ENCODE peak calls at places on chromosomes 4 and X, in nine cellular contexts. One of them, this sample, is unnamed.

GRCh38 chrX:110143454-110144210 is 140.7 kb downstream of the TMEM164 start:
- DNase-seq in foreskin fibroblast: no peak
- DNase-seq in brain microvascular endothelial cell: no peak
- DNase-seq in cardiac muscle cell: no peak
- DNase-seq in CD4-positive, CD25-positive, alpha-beta regulatory T cell: no peak
- DNase-seq in fibroblast of the aortic adventitia: peak; percentile 36
- DNase-seq in kidney: no peak
- DNase-seq in ascending aorta: no peak
- DNase-seq in neuronal stem cell: no peak
- DNase-seq in this sample: no peak

GRCh38 chr4:72112514-72113156 is 80.8 kb downstream of the NPFFR2 start:
- DNase-seq in cardiac muscle cell: no peak
- DNase-seq in brain microvascular endothelial cell: peak; percentile 80
- DNase-seq in neuronal stem cell: no peak
- DNase-seq in CD4-positive, CD25-positive, alpha-beta regulatory T cell: no peak
- DNase-seq in foreskin fibroblast: peak; percentile 8
- DNase-seq in ascending aorta: no peak
- DNase-seq in kidney: no peak
- DNase-seq in fibroblast of the aortic adventitia: peak; percentile 17
- DNase-seq in this sample: no peak

GRCh38 chrX:46447384-46447783 is 97.8 kb downstream of the ZNF674 start:
- DNase-seq in kidney: no peak
- DNase-seq in foreskin fibroblast: peak; percentile 45
- DNase-seq in ascending aorta: no peak
- DNase-seq in fibroblast of the aortic adventitia: no peak
- DNase-seq in CD4-positive, CD25-positive, alpha-beta regulatory T cell: no peak
- DNase-seq in brain microvascular endothelial cell: no peak
- DNase-seq in cardiac muscle cell: no peak
- DNase-seq in neuronal stem cell: no peak
- DNase-seq in this sample: no peak

GRCh38 chr4:128782875-128783614 is 26.5 kb upstream of the JADE1 start:
- DNase-seq in foreskin fibroblast: peak; percentile 35
- DNase-seq in fibroblast of the aortic adventitia: peak; percentile 91
- DNase-seq in kidney: no peak
- DNase-seq in brain microvascular endothelial cell: peak; percentile 69
- DNase-seq in cardiac muscle cell: no peak
- DNase-seq in ascending aorta: no peak
- DNase-seq in neuronal stem cell: no peak
- DNase-seq in CD4-positive, CD25-positive, alpha-beta regulatory T cell: no peak
- DNase-seq in this sample: no peak

GRCh38 chr4:70722199-70722791 is 531 bp downstream of the RUFY3 start:
- DNase-seq in cardiac muscle cell: no peak
- DNase-seq in fibroblast of the aortic adventitia: peak; percentile 68
- DNase-seq in brain microvascular endothelial cell: peak; percentile 86
- DNase-seq in kidney: no peak
- DNase-seq in foreskin fibroblast: peak; percentile 80
- DNase-seq in neuronal stem cell: no peak
- DNase-seq in ascending aorta: no peak
- DNase-seq in CD4-positive, CD25-positive, alpha-beta regulatory T cell: no peak
- DNase-seq in this sample: peak; percentile 58

GRCh38 chr4:13875160-13875559 is 247.6 kb upstream of the BOD1L1 start:
- DNase-seq in fibroblast of the aortic adventitia: no peak
- DNase-seq in kidney: no peak
- DNase-seq in foreskin fibroblast: no peak
- DNase-seq in neuronal stem cell: no peak
- DNase-seq in ascending aorta: no peak
- DNase-seq in CD4-positive, CD25-positive, alpha-beta regulatory T cell: no peak
- DNase-seq in brain microvascular endothelial cell: no peak
- DNase-seq in cardiac muscle cell: no peak
- DNase-seq in this sample: no peak

GRCh38 chr4:56870927-56871326 is 36.8 kb upstream of the REST start:
- DNase-seq in brain microvascular endothelial cell: no peak
- DNase-seq in fibroblast of the aortic adventitia: peak; percentile 68
- DNase-seq in kidney: no peak
- DNase-seq in ascending aorta: no peak
- DNase-seq in foreskin fibroblast: peak; percentile 84
- DNase-seq in neuronal stem cell: no peak
- DNase-seq in CD4-positive, CD25-positive, alpha-beta regulatory T cell: no peak
- DNase-seq in cardiac muscle cell: no peak
- DNase-seq in this sample: no peak

GRCh38 chr4:29549308-29549707 is 1170.9 kb upstream of the PCDH7 start:
- DNase-seq in foreskin fibroblast: no peak
- DNase-seq in neuronal stem cell: no peak
- DNase-seq in ascending aorta: no peak
- DNase-seq in brain microvascular endothelial cell: no peak
- DNase-seq in kidney: no peak
- DNase-seq in CD4-positive, CD25-positive, alpha-beta regulatory T cell: no peak
- DNase-seq in fibroblast of the aortic adventitia: peak; percentile 1
- DNase-seq in cardiac muscle cell: no peak
- DNase-seq in this sample: no peak

GRCh38 chrX:48071064-48071985 is at the start of gene ZNF630:
- DNase-seq in fibroblast of the aortic adventitia: peak; percentile 6
- DNase-seq in kidney: peak; percentile 89
- DNase-seq in CD4-positive, CD25-positive, alpha-beta regulatory T cell: peak; percentile 47
- DNase-seq in cardiac muscle cell: peak; percentile 73
- DNase-seq in neuronal stem cell: peak; percentile 41
- DNase-seq in foreskin fibroblast: peak; percentile 59
- DNase-seq in brain microvascular endothelial cell: peak; percentile 48
- DNase-seq in ascending aorta: peak; percentile 42
- DNase-seq in this sample: no peak

GRCh38 chrX:121858867-121859647 is 811.6 kb downstream of the GLUD2 start:
- DNase-seq in fibroblast of the aortic adventitia: no peak
- DNase-seq in brain microvascular endothelial cell: no peak
- DNase-seq in foreskin fibroblast: no peak
- DNase-seq in kidney: no peak
- DNase-seq in neuronal stem cell: no peak
- DNase-seq in ascending aorta: no peak
- DNase-seq in cardiac muscle cell: no peak
- DNase-seq in CD4-positive, CD25-positive, alpha-beta regulatory T cell: no peak
- DNase-seq in this sample: no peak

GRCh38 chr4:183876268-183876934 is 28.7 kb upstream of the STOX2 start:
- DNase-seq in fibroblast of the aortic adventitia: peak; percentile 93
- DNase-seq in neuronal stem cell: no peak
- DNase-seq in foreskin fibroblast: no peak
- DNase-seq in kidney: peak; percentile 89
- DNase-seq in cardiac muscle cell: no peak
- DNase-seq in ascending aorta: peak; percentile 62
- DNase-seq in CD4-positive, CD25-positive, alpha-beta regulatory T cell: no peak
- DNase-seq in brain microvascular endothelial cell: peak; percentile 70
- DNase-seq in this sample: no peak

GRCh38 chr4:165440415-165440882 is 61.6 kb downstream of the CPE start:
- DNase-seq in cardiac muscle cell: peak; percentile 2
- DNase-seq in fibroblast of the aortic adventitia: peak; percentile 80
- DNase-seq in neuronal stem cell: no peak
- DNase-seq in ascending aorta: no peak
- DNase-seq in kidney: no peak
- DNase-seq in foreskin fibroblast: peak; percentile 73
- DNase-seq in brain microvascular endothelial cell: peak; percentile 75
- DNase-seq in CD4-positive, CD25-positive, alpha-beta regulatory T cell: no peak
- DNase-seq in this sample: no peak

GRCh38 chr4:166323250-166323649 is 450.2 kb downstream of the TLL1 start:
- DNase-seq in ascending aorta: no peak
- DNase-seq in kidney: no peak
- DNase-seq in cardiac muscle cell: no peak
- DNase-seq in brain microvascular endothelial cell: no peak
- DNase-seq in CD4-positive, CD25-positive, alpha-beta regulatory T cell: no peak
- DNase-seq in fibroblast of the aortic adventitia: no peak
- DNase-seq in neuronal stem cell: no peak
- DNase-seq in foreskin fibroblast: no peak
- DNase-seq in this sample: no peak

GRCh38 chrX:1264556-1264955 is 4.1 kb upstream of the CSF2RA start:
- DNase-seq in ascending aorta: no peak
- DNase-seq in CD4-positive, CD25-positive, alpha-beta regulatory T cell: no peak
- DNase-seq in brain microvascular endothelial cell: no peak
- DNase-seq in kidney: no peak
- DNase-seq in neuronal stem cell: no peak
- DNase-seq in fibroblast of the aortic adventitia: no peak
- DNase-seq in cardiac muscle cell: no peak
- DNase-seq in foreskin fibroblast: peak; percentile 13
- DNase-seq in this sample: no peak

GRCh38 chrX:47683171-47684145 is 24.5 kb upstream of the UXT start:
- DNase-seq in CD4-positive, CD25-positive, alpha-beta regulatory T cell: no peak
- DNase-seq in brain microvascular endothelial cell: no peak
- DNase-seq in ascending aorta: no peak
- DNase-seq in neuronal stem cell: no peak
- DNase-seq in fibroblast of the aortic adventitia: no peak
- DNase-seq in kidney: no peak
- DNase-seq in cardiac muscle cell: no peak
- DNase-seq in foreskin fibroblast: no peak
- DNase-seq in this sample: no peak

GRCh38 chr4:174563399-174563798 is 41.1 kb upstream of the HPGD start:
- DNase-seq in foreskin fibroblast: no peak
- DNase-seq in kidney: no peak
- DNase-seq in brain microvascular endothelial cell: no peak
- DNase-seq in CD4-positive, CD25-positive, alpha-beta regulatory T cell: no peak
- DNase-seq in ascending aorta: no peak
- DNase-seq in cardiac muscle cell: no peak
- DNase-seq in neuronal stem cell: no peak
- DNase-seq in fibroblast of the aortic adventitia: no peak
- DNase-seq in this sample: no peak
- H3K4me3 ChIP-seq in foreskin fibroblast: no peak overlapping the region
- H3K4me3 ChIP-seq in kidney: no peak overlapping the region
- H3K4me3 ChIP-seq in brain microvascular endothelial cell: no peak overlapping the region
- H3K4me3 ChIP-seq in CD4-positive, CD25-positive, alpha-beta regulatory T cell: no peak overlapping the region
- H3K4me3 ChIP-seq in ascending aorta: no peak overlapping the region
- H3K4me3 ChIP-seq in cardiac muscle cell: no peak overlapping the region
- H3K4me3 ChIP-seq in neuronal stem cell: no peak overlapping the region
- H3K4me3 ChIP-seq in fibroblast of the aortic adventitia: no peak overlapping the region
- H3K4me3 ChIP-seq in this sample: no peak overlapping the region

GRCh38 chr4:11472535-11472934 is 43.8 kb upstream of the HS3ST1 start:
- DNase-seq in kidney: no peak
- DNase-seq in cardiac muscle cell: no peak
- DNase-seq in neuronal stem cell: no peak
- DNase-seq in ascending aorta: no peak
- DNase-seq in CD4-positive, CD25-positive, alpha-beta regulatory T cell: no peak
- DNase-seq in fibroblast of the aortic adventitia: no peak
- DNase-seq in brain microvascular endothelial cell: no peak
- DNase-seq in foreskin fibroblast: no peak
- DNase-seq in this sample: no peak
- H3K4me3 ChIP-seq in kidney: no peak overlapping the region
- H3K4me3 ChIP-seq in cardiac muscle cell: no peak overlapping the region
- H3K4me3 ChIP-seq in neuronal stem cell: no peak overlapping the region
- H3K4me3 ChIP-seq in ascending aorta: no peak overlapping the region
- H3K4me3 ChIP-seq in CD4-positive, CD25-positive, alpha-beta regulatory T cell: peak overlapping the region; percentile 91
- H3K4me3 ChIP-seq in fibroblast of the aortic adventitia: no peak overlapping the region
- H3K4me3 ChIP-seq in brain microvascular endothelial cell: no peak overlapping the region
- H3K4me3 ChIP-seq in foreskin fibroblast: no peak overlapping the region
- H3K4me3 ChIP-seq in this sample: no peak overlapping the region

GRCh38 chr4:186021461-186022167 is 47.3 kb upstream of the TLR3 start:
- DNase-seq in brain microvascular endothelial cell: peak; percentile 69
- DNase-seq in kidney: peak; percentile 71
- DNase-seq in fibroblast of the aortic adventitia: peak; percentile 59
- DNase-seq in CD4-positive, CD25-positive, alpha-beta regulatory T cell: no peak
- DNase-seq in ascending aorta: no peak
- DNase-seq in cardiac muscle cell: peak; percentile 71
- DNase-seq in neuronal stem cell: peak; percentile 63
- DNase-seq in foreskin fibroblast: peak; percentile 38
- DNase-seq in this sample: no peak
- H3K4me3 ChIP-seq in brain microvascular endothelial cell: peak overlapping the region; percentile 34
- H3K4me3 ChIP-seq in kidney: peak overlapping the region; percentile 40
- H3K4me3 ChIP-seq in fibroblast of the aortic adventitia: peak overlapping the region; percentile 23
- H3K4me3 ChIP-seq in CD4-positive, CD25-positive, alpha-beta regulatory T cell: no peak overlapping the region
- H3K4me3 ChIP-seq in ascending aorta: peak overlapping the region; percentile 45
- H3K4me3 ChIP-seq in cardiac muscle cell: no peak overlapping the region
- H3K4me3 ChIP-seq in neuronal stem cell: no peak overlapping the region
- H3K4me3 ChIP-seq in foreskin fibroblast: no peak overlapping the region
- H3K4me3 ChIP-seq in this sample: no peak overlapping the region

DNA sequence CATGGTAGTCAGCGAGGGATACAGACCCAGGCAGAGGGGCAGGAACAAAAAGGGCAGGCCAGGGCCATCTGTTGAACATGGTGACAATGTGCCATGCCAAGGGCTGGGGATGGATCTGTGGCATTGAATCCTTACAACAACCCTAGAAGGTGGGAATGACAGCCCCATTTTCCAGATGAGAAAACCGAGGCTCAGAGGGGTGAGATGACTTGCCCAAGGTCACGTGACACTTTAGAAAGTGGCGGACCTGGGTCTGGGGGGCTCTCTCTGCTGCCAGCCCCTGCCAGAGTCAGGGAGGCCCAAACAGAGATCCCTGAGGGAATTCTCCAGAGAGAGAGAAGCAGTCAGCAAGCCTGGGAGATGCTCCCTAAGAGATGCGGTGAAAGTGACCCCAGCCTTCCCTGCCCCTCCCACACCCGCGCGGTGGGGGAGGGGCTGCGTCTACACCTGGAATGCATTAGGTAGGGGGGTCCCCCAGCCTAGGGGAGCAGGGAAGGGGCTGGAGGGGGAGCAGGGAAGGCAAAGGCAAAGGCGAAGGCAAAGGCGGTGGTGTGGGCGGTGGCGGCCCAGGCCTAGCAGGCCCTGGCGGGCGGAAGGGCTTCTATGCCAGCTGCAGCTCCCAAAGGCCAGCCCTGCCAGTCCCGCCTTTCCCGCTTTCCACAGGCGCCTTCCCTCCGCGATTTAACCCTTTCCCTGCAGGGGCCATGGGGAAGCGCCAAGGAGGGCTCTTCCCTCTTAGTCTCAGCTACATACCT is 13.0 kb downstream of the FGD1 start:
- DNase-seq in neuronal stem cell: no peak
- DNase-seq in fibroblast of the aortic adventitia: no peak
- DNase-seq in CD4-positive, CD25-positive, alpha-beta regulatory T cell: no peak
- DNase-seq in cardiac muscle cell: no peak
- DNase-seq in brain microvascular endothelial cell: no peak
- DNase-seq in kidney: peak; percentile 53
- DNase-seq in ascending aorta: no peak
- DNase-seq in foreskin fibroblast: peak; percentile 63
- DNase-seq in this sample: no peak
- H3K4me3 ChIP-seq in neuronal stem cell: no peak overlapping the region
- H3K4me3 ChIP-seq in fibroblast of the aortic adventitia: no peak overlapping the region
- H3K4me3 ChIP-seq in CD4-positive, CD25-positive, alpha-beta regulatory T cell: no peak overlapping the region
- H3K4me3 ChIP-seq in cardiac muscle cell: no peak overlapping the region
- H3K4me3 ChIP-seq in brain microvascular endothelial cell: no peak overlapping the region
- H3K4me3 ChIP-seq in kidney: no peak overlapping the region
- H3K4me3 ChIP-seq in ascending aorta: peak overlapping the region; percentile 51
- H3K4me3 ChIP-seq in foreskin fibroblast: no peak overlapping the region
- H3K4me3 ChIP-seq in this sample: no peak overlapping the region

GRCh38 chr4:118265312-118266144 is 87.3 kb downstream of the PRSS12 start:
- DNase-seq in ascending aorta: no peak
- DNase-seq in brain microvascular endothelial cell: no peak
- DNase-seq in cardiac muscle cell: no peak
- DNase-seq in kidney: peak; percentile 79
- DNase-seq in CD4-positive, CD25-positive, alpha-beta regulatory T cell: no peak
- DNase-seq in fibroblast of the aortic adventitia: peak; percentile 2
- DNase-seq in neuronal stem cell: no peak
- DNase-seq in foreskin fibroblast: peak; percentile 37
- DNase-seq in this sample: no peak
- H3K4me3 ChIP-seq in ascending aorta: peak overlapping the region; percentile 72
- H3K4me3 ChIP-seq in brain microvascular endothelial cell: peak overlapping the region; percentile 53
- H3K4me3 ChIP-seq in cardiac muscle cell: peak overlapping the region; percentile 19
- H3K4me3 ChIP-seq in kidney: peak overlapping the region; percentile 57
- H3K4me3 ChIP-seq in CD4-positive, CD25-positive, alpha-beta regulatory T cell: no peak overlapping the region
- H3K4me3 ChIP-seq in fibroblast of the aortic adventitia: peak overlapping the region; percentile 58
- H3K4me3 ChIP-seq in neuronal stem cell: no peak overlapping the region
- H3K4me3 ChIP-seq in foreskin fibroblast: peak overlapping the region; percentile 33
- H3K4me3 ChIP-seq in this sample: no peak overlapping the region